ENCODE peak calls at places on chromosomes 6 and 20, in five cellular contexts. Z, F, D, P and V are unnamed samples.

GRCh38 chr20:24693466-24694156 is 224.2 kb downstream of the SYNDIG1 start:
- DNase-seq in Z (no peak), F (no peak), D (no peak), P (no peak), V (no peak)

GRCh38 chr6:20875369-20875963 is 341.2 kb downstream of the CDKAL1 start:
- DNase-seq in Z (peak; percentile 43), F (no peak), D (peak; percentile 8), P (no peak), V (peak; percentile 63)

GRCh38 chr6:190596-191395 is 101.5 kb upstream of the DUSP22 start:
- DNase-seq in Z (no peak), F (peak; percentile 31), D (no peak), P (no peak), V (no peak)

GRCh38 chr6:104639671-104640070 is 220.0 kb downstream of the HACE1 start:
- DNase-seq in Z (no peak), F (no peak), D (no peak), P (no peak), V (no peak)

GRCh38 chr6:109441069-109441816 is 719 bp downstream of the SMPD2 start:
- DNase-seq in Z (peak; percentile 60), F (peak; percentile 65), D (peak; percentile 26), P (no peak), V (peak; percentile 58)

GRCh38 chr20:46268662-46269061 is 39.6 kb downstream of the CDH22 start:
- DNase-seq in Z (no peak), F (no peak), D (no peak), P (no peak), V (no peak)

GRCh38 chr20:58616411-58616810 is 34.7 kb upstream of the STX16 start:
- DNase-seq in Z (no peak), F (no peak), D (no peak), P (no peak), V (no peak)

GRCh38 chr20:52809003-52809402 is 163.2 kb upstream of the TSHZ2 start:
- DNase-seq in Z (no peak), F (no peak), D (no peak), P (no peak), V (no peak)

GRCh38 chr6:157488635-157489226 is 107.7 kb downstream of the ZDHHC14 start:
- DNase-seq in Z (no peak), F (no peak), D (no peak), P (no peak), V (no peak)

GRCh38 chr6:142373268-142374089 is 71.7 kb downstream of the ADGRG6 start:
- DNase-seq in Z (no peak), F (no peak), D (no peak), P (no peak), V (no peak)

GRCh38 chr20:63664143-63664851 is 6.2 kb downstream of the RTEL1 start:
- DNase-seq in Z (no peak), F (no peak), D (no peak), P (no peak), V (no peak)

GRCh38 chr6:104218132-104218531 is 641.6 kb downstream of the HACE1 start:
- DNase-seq in Z (no peak), F (no peak), D (no peak), P (no peak), V (no peak)

GRCh38 chr20:37543828-37544227 is 16.2 kb upstream of the BLCAP start:
- DNase-seq in Z (peak; percentile 19), F (no peak), D (no peak), P (no peak), V (no peak)

GRCh38 chr20:37914672-37915433 is 11.9 kb downstream of the VSTM2L start:
- DNase-seq in Z (no peak), F (peak; percentile 81), D (peak; percentile 51), P (no peak), V (no peak)

GRCh38 chr20:62286493-62287064 is 16.2 kb upstream of the ADRM1 start:
- DNase-seq in Z (no peak), F (no peak), D (no peak), P (no peak), V (no peak)

GRCh38 chr6:122758927-122759334 is 20.6 kb upstream of the FABP7 start:
- DNase-seq in Z (no peak), F (no peak), D (no peak), P (no peak), V (no peak)

GRCh38 chr6:4561773-4562172 is 214.4 kb upstream of the CDYL start:
- DNase-seq in Z (no peak), F (no peak), D (no peak), P (no peak), V (no peak)

GRCh38 chr6:13767121-13767794 is 47.1 kb downstream of the MCUR1 start:
- DNase-seq in Z (peak; percentile 53), F (peak; percentile 42), D (no peak), P (no peak), V (no peak)

GRCh38 chr20:8154636-8155035 is 22.6 kb downstream of the PLCB1 start:
- DNase-seq in Z (no peak), F (no peak), D (no peak), P (no peak), V (no peak)

GRCh38 chr6:147905721-147906120 is 397.2 kb downstream of the SAMD5 start:
- DNase-seq in Z (no peak), F (no peak), D (no peak), P (no peak), V (no peak)